ENCODE peak calls at places on chromosomes 11 and 22, in five cellular contexts. G, U, O, Q and M are unnamed samples.

GRCh38 chr11:14073821-14074529 is 111.5 kb downstream of the SPON1 start:
- DNase-seq in G (no peak), U (no peak), O (no peak), Q (peak; percentile 62), M (no peak)

GRCh38 chr22:20212754-20213699 is 55.1 kb downstream of the RTN4R start:
- DNase-seq in G (no peak), U (no peak), O (no peak), Q (no peak), M (peak; percentile 63)

GRCh38 chr11:61690706-61691377 is 10.7 kb downstream of the DAGLA start:
- DNase-seq in G (no peak), U (no peak), O (no peak), Q (no peak), M (no peak)

GRCh38 chr22:47154621-47155081 is 392.2 kb downstream of the TBC1D22A start:
- DNase-seq in G (peak; percentile 72), U (no peak), O (no peak), Q (peak; percentile 73), M (no peak)

GRCh38 chr11:93734427-93735222 is 6.7 kb downstream of the TAF1D start:
- DNase-seq in G (no peak), U (no peak), O (no peak), Q (no peak), M (no peak)

GRCh38 chr11:86117706-86118050 is 48.8 kb upstream of the PICALM start:
- DNase-seq in G (no peak), U (no peak), O (no peak), Q (no peak), M (no peak)

GRCh38 chr22:31212783-31213626 is 907 bp downstream of the LIMK2 start:
- DNase-seq in G (no peak), U (no peak), O (no peak), Q (no peak), M (peak; percentile 42)

GRCh38 chr11:76839326-76839725 is 21.4 kb upstream of the ACER3 start:
- DNase-seq in G (no peak), U (no peak), O (no peak), Q (no peak), M (no peak)

GRCh38 chr11:103903621-103904323 is 132.7 kb upstream of the DDI1 start:
- DNase-seq in G (no peak), U (no peak), O (no peak), Q (no peak), M (no peak)

GRCh38 chr11:76891285-76891684 is 30.6 kb downstream of the ACER3 start:
- DNase-seq in G (no peak), U (no peak), O (no peak), Q (no peak), M (no peak)

GRCh38 chr11:118003021-118003423 is 16.8 kb downstream of the IL10RA start:
- DNase-seq in G (no peak), U (no peak), O (no peak), Q (no peak), M (no peak)

GRCh38 chr11:16606784-16607674 is 131.4 kb upstream of the C11orf58 start:
- DNase-seq in G (peak; percentile 71), U (no peak), O (peak; percentile 55), Q (peak; percentile 27), M (peak; percentile 75)

GRCh38 chr11:110093407-110094297 is 460 bp downstream of the ZC3H12C start:
- DNase-seq in G (peak; percentile 67), U (no peak), O (peak; percentile 73), Q (peak; percentile 80), M (peak; percentile 69)

DNA sequence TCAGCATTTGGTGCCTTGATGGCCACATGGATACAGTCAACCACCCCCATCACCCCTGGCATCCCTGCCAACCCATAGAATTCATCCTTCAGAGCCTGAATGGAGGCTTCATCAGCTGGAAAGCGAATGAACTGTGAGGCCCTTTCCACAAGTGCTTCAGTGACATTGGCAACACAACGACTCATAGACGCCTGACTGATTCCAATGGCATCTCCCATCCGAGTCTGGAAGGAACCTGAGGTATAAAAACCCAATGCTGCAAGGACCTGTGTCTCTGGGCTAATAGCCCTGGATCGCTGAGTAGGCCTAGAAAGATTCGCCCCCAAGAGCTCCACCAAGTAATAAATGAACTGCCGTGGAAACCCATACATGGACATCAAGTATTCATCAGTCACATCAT is 1.3 kb downstream of the HARBI1 start:
- DNase-seq in G (no peak), U (no peak), O (no peak), Q (no peak), M (no peak)
- H3K4me3 ChIP-seq in G (no peak overlapping the region), U (no peak overlapping the region), O (no peak overlapping the region), Q (no peak overlapping the region), M (no peak overlapping the region)

DNA sequence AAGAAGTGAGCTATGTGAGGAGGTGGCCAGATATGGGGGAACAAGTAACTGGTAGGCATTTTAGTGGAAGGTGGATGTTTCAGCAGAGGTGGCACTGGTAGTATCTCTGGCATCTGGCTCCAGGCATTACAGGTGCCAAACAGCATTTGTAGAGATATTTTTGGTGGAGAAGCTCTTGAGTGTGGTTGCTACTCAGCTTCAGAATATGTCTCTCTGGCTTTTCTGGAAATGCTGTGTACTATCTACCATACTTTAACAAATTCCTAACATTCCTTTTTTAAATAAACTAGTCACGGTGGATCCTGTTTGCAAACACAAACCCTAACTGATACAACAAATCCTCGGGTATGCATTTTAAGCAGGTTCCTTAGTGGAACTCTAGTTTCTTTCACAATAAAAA is 128.0 kb downstream of the BARX2 start:
- DNase-seq in G (no peak), U (no peak), O (no peak), Q (no peak), M (no peak)
- H3K4me3 ChIP-seq in G (no peak overlapping the region), U (no peak overlapping the region), O (no peak overlapping the region), Q (no peak overlapping the region), M (no peak overlapping the region)

GRCh38 chr22:50483977-50484853 is 2.4 kb upstream of the MIOX start:
- DNase-seq in G (peak; percentile 96), U (no peak), O (no peak), Q (no peak), M (no peak)

GRCh38 chr22:50486561-50487289 is at the start of gene MIOX:
- DNase-seq in G (peak; percentile 75), U (no peak), O (no peak), Q (no peak), M (no peak)

GRCh38 chr22:50487290-50488005 is 789 bp downstream of the MIOX start:
- DNase-seq in G (no peak), U (no peak), O (no peak), Q (no peak), M (no peak)

GRCh38 chr22:50483556-50483955 is 2.2 kb downstream of the ADM2 start:
- DNase-seq in G (no peak), U (no peak), O (no peak), Q (no peak), M (no peak)

GRCh38 chr22:50485221-50486131 is 1.2 kb upstream of the MIOX start:
- DNase-seq in G (peak; percentile 89), U (no peak), O (peak; percentile 67), Q (no peak), M (no peak)
- H3K4me3 ChIP-seq in G (no peak overlapping the region), U (no peak overlapping the region), O (no peak overlapping the region), Q (no peak overlapping the region), M (no peak overlapping the region)

DNA sequence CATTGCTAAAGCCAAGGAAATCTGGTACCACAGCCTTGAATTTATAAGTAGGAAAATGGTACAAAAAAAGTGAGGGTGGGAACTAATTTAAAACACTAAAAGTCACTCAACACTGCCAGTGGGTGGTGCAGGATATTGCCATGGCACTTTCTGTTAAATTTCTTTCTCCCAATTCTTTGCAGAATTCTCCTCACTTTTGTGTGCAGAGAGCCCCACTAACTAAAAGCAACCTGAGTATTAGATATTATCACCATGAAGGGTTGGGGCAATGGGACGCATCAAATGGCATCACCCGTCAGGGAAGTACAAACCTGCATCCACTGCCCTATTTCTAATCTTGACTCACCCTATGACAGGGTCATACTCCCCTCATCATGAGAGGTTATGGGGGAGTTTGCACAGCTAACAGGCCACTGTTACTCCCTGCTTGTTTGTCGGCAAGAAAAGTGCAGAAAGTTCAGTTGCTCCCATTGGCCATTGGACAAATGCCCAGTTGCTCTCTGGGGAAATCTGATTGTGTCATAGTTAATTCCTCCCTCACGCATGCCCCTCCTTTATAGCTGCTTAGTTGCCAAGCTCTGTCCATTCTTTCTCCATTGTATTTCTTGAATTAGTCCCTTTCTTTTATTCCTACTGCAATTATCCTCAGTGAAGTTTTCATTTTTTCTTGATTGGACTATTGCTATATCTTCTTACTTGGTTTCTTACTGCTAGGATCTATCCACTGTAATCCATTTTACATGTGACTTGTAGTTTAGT is 93.8 kb upstream of the BLID start:
- DNase-seq in G (peak; percentile 76), U (no peak), O (no peak), Q (peak; percentile 96), M (no peak)
- H3K4me3 ChIP-seq in G (no peak overlapping the region), U (peak overlapping the region; percentile 6), O (no peak overlapping the region), Q (no peak overlapping the region), M (no peak overlapping the region)

DNA sequence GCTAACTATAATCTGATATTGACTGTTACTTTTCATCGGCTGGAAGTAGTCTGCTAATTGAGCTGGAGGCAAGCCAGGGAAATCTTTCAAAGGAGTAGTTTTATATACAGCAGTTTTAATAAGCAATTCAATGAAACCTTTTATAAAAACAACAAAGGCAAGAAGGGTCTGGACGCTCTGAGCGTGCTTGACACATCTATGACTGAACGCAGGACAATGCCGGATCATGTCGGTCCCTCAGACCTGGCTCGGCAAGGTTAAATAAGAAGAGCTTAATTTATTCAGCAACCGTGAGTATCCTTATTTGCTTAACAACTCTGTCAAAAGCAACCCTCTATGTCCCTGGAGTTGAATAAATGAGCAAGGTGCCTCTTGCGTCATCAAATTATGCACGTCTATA is 121.3 kb downstream of the NCAM1 start:
- DNase-seq in G (no peak), U (no peak), O (no peak), Q (no peak), M (no peak)
- H3K4me3 ChIP-seq in G (no peak overlapping the region), U (no peak overlapping the region), O (no peak overlapping the region), Q (no peak overlapping the region), M (no peak overlapping the region)

GRCh38 chr11:83191986-83192385 is 1.5 kb upstream of the ANKRD42 start:
- DNase-seq in G (no peak), U (no peak), O (no peak), Q (no peak), M (no peak)
- H3K4me3 ChIP-seq in G (no peak overlapping the region), U (peak overlapping the region; percentile 73), O (peak overlapping the region; percentile 85), Q (peak overlapping the region; percentile 69), M (no peak overlapping the region)

DNA sequence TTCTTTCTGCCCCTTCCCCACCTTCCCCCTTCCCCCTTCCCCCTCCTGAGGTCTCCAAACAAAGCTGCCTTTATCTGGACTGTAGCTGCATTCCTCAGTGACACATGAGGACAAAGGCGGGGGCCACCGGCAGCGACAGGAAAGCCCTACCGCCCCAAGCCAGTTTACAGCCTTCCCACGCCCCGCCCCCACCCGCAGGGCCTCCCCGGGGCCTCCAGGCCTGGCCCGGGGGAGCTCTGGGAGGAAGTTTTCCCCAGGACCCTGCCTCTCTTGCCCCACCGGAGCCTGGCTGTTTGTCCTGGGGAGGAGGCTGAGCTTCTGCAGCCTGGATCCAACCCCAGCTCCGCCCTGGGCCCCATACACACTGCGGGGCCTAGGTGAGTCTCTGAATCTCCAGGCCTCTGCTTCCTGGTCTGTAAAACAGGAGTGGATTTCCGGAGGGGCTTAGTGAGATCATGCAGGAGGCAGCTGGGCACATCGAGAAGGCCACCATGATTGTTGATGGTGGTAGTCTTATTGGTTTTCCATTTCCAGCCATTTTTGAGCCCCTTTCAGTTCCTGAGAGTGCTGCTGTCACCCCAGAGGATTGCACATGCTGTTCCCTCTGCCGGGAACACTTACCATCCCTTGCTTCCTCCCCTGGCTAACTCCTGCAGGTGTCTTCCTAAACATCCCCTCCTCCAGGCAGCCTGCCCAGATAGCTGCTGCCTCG is 130.7 kb downstream of the MN1 start:
- DNase-seq in G (peak; percentile 13), U (no peak), O (no peak), Q (no peak), M (peak; percentile 91)
- H3K4me3 ChIP-seq in G (no peak overlapping the region), U (no peak overlapping the region), O (no peak overlapping the region), Q (no peak overlapping the region), M (no peak overlapping the region)

GRCh38 chr11:34866375-34866774 is 49.8 kb downstream of the APIP start:
- DNase-seq in G (no peak), U (no peak), O (no peak), Q (peak; percentile 91), M (no peak)
- H3K4me3 ChIP-seq in G (no peak overlapping the region), U (no peak overlapping the region), O (no peak overlapping the region), Q (no peak overlapping the region), M (no peak overlapping the region)